ENCODE peak calls at places on chromosomes 6 and 20, in five cellular contexts. One of them, this sample, is unnamed.

GRCh38 chr6:111926731-111927302 is 53.6 kb upstream of the FYN start:
- DNase-seq in IMR-90: no peak
- DNase-seq in mesothelial cell of epicardium: no peak
- DNase-seq in activated CD4-positive, alpha-beta T cell treated with anti-CD3 and anti-CD28 coated beads, Interleukin-2, amount 10 ng/mL, durations not matched to agents 7 days and 5 days: no peak
- DNase-seq in SW 1271: no peak
- DNase-seq in this sample: no peak

GRCh38 chr6:20334334-20334733 is 67.3 kb upstream of the E2F3 start:
- DNase-seq in IMR-90: no peak
- DNase-seq in mesothelial cell of epicardium: no peak
- DNase-seq in activated CD4-positive, alpha-beta T cell treated with anti-CD3 and anti-CD28 coated beads, Interleukin-2, amount 10 ng/mL, durations not matched to agents 7 days and 5 days: no peak
- DNase-seq in SW 1271: no peak
- DNase-seq in this sample: no peak

GRCh38 chr20:40561187-40561586 is 127.8 kb downstream of the MAFB start:
- DNase-seq in IMR-90: no peak
- DNase-seq in mesothelial cell of epicardium: no peak
- DNase-seq in activated CD4-positive, alpha-beta T cell treated with anti-CD3 and anti-CD28 coated beads, Interleukin-2, amount 10 ng/mL, durations not matched to agents 7 days and 5 days: no peak
- DNase-seq in SW 1271: no peak
- DNase-seq in this sample: no peak

GRCh38 chr20:63280929-63281545 is 8.4 kb downstream of the ARFGAP1 start:
- DNase-seq in IMR-90: no peak
- DNase-seq in mesothelial cell of epicardium: no peak
- DNase-seq in activated CD4-positive, alpha-beta T cell treated with anti-CD3 and anti-CD28 coated beads, Interleukin-2, amount 10 ng/mL, durations not matched to agents 7 days and 5 days: no peak
- DNase-seq in SW 1271: no peak
- DNase-seq in this sample: no peak

GRCh38 chr6:11754625-11755289 is 23.8 kb downstream of the ADTRP start:
- DNase-seq in IMR-90: peak
- DNase-seq in mesothelial cell of epicardium: no peak
- DNase-seq in activated CD4-positive, alpha-beta T cell treated with anti-CD3 and anti-CD28 coated beads, Interleukin-2, amount 10 ng/mL, durations not matched to agents 7 days and 5 days: no peak
- DNase-seq in SW 1271: no peak
- DNase-seq in this sample: peak

GRCh38 chr6:169008641-169009040 is 245.0 kb downstream of the THBS2 start:
- DNase-seq in IMR-90: no peak
- DNase-seq in mesothelial cell of epicardium: no peak
- DNase-seq in activated CD4-positive, alpha-beta T cell treated with anti-CD3 and anti-CD28 coated beads, Interleukin-2, amount 10 ng/mL, durations not matched to agents 7 days and 5 days: no peak
- DNase-seq in SW 1271: no peak
- DNase-seq in this sample: peak

GRCh38 chr6:32177182-32177787 is 920 bp upstream of the RNF5 start:
- DNase-seq in IMR-90: no peak
- DNase-seq in mesothelial cell of epicardium: no peak
- DNase-seq in activated CD4-positive, alpha-beta T cell treated with anti-CD3 and anti-CD28 coated beads, Interleukin-2, amount 10 ng/mL, durations not matched to agents 7 days and 5 days: peak
- DNase-seq in SW 1271: peak
- DNase-seq in this sample: no peak

GRCh38 chr6:137900815-137901214 is 33.8 kb downstream of the TNFAIP3 start:
- DNase-seq in IMR-90: no peak
- DNase-seq in mesothelial cell of epicardium: no peak
- DNase-seq in activated CD4-positive, alpha-beta T cell treated with anti-CD3 and anti-CD28 coated beads, Interleukin-2, amount 10 ng/mL, durations not matched to agents 7 days and 5 days: no peak
- DNase-seq in SW 1271: no peak
- DNase-seq in this sample: no peak

GRCh38 chr6:56374841-56375369 is 127.5 kb upstream of the COL21A1 start:
- DNase-seq in IMR-90: peak
- DNase-seq in mesothelial cell of epicardium: no peak
- DNase-seq in activated CD4-positive, alpha-beta T cell treated with anti-CD3 and anti-CD28 coated beads, Interleukin-2, amount 10 ng/mL, durations not matched to agents 7 days and 5 days: no peak
- DNase-seq in SW 1271: no peak
- DNase-seq in this sample: peak

GRCh38 chr20:50404419-50405234 is 105.6 kb upstream of the PTPN1 start:
- DNase-seq in IMR-90: no peak
- DNase-seq in mesothelial cell of epicardium: no peak
- DNase-seq in activated CD4-positive, alpha-beta T cell treated with anti-CD3 and anti-CD28 coated beads, Interleukin-2, amount 10 ng/mL, durations not matched to agents 7 days and 5 days: no peak
- DNase-seq in SW 1271: no peak
- DNase-seq in this sample: no peak

GRCh38 chr6:99739526-99739925 is 132.9 kb downstream of the PRDM13 start:
- DNase-seq in IMR-90: no peak
- DNase-seq in mesothelial cell of epicardium: no peak
- DNase-seq in activated CD4-positive, alpha-beta T cell treated with anti-CD3 and anti-CD28 coated beads, Interleukin-2, amount 10 ng/mL, durations not matched to agents 7 days and 5 days: no peak
- DNase-seq in SW 1271: no peak
- DNase-seq in this sample: no peak

GRCh38 chr20:52937701-52938100 is 34.5 kb upstream of the TSHZ2 start:
- DNase-seq in IMR-90: no peak
- DNase-seq in mesothelial cell of epicardium: no peak
- DNase-seq in activated CD4-positive, alpha-beta T cell treated with anti-CD3 and anti-CD28 coated beads, Interleukin-2, amount 10 ng/mL, durations not matched to agents 7 days and 5 days: no peak
- DNase-seq in SW 1271: no peak
- DNase-seq in this sample: no peak

This sample was measured in LHCN-M2.